ENCODE peak calls at places on chromosomes 7 and 10, in eight cellular contexts. O is neural progenitor cell; S is effector memory CD4-positive, alpha-beta T cell; Y is Panc1; H is lower leg skin; N is left ventricle myocardium inferior; X is A549; W is thoracic aorta. D is an unnamed sample.

GRCh38 chr7:82624337-82624736 is 180.8 kb upstream of the CACNA2D1 start:
- DNase-seq in X (no peak), S (no peak), N (no peak), W (no peak), O (no peak), Y (no peak), H (no peak), D (no peak)

GRCh38 chr7:153193144-153193595 is 433.6 kb downstream of the ACTR3B start:
- DNase-seq in X (peak), Y (no peak), H (no peak), S (no peak), W (no peak), N (no peak), O (peak), D (no peak)

GRCh38 chr10:23693895-23694294 is 255.0 kb downstream of the OTUD1 start:
- DNase-seq in S (no peak), N (no peak), Y (no peak), H (no peak), W (no peak), X (no peak), O (peak), D (no peak)

GRCh38 chr7:108034586-108034985 is 31.6 kb upstream of the LAMB1 start:
- DNase-seq in X (no peak), O (no peak), Y (no peak), S (no peak), N (no peak), W (no peak), H (no peak), D (no peak)

GRCh38 chr10:120474956-120475355 is 17.9 kb downstream of the PLPP4 start:
- DNase-seq in W (no peak), X (no peak), N (no peak), O (no peak), Y (no peak), S (no peak), H (no peak), D (no peak)

GRCh38 chr10:49606981-49607535 is 3.1 kb upstream of the SLC18A3 start:
- DNase-seq in O (peak), N (peak), S (peak), W (no peak), Y (no peak), H (peak), X (peak), D (peak)

GRCh38 chr7:66187894-66188293 is 17.2 kb upstream of the TPST1 start:
- DNase-seq in S (no peak), X (no peak), W (no peak), H (peak), Y (no peak), O (no peak), N (peak), D (no peak)

GRCh38 chr10:80136134-80136571 is 3.6 kb downstream of the PLAC9 start:
- DNase-seq in Y (no peak), W (peak), X (no peak), H (peak), O (no peak), S (no peak), N (peak), D (peak)

GRCh38 chr7:92402920-92403759 is 44.1 kb upstream of the GATAD1 start:
- DNase-seq in N (no peak), O (peak), H (no peak), X (no peak), W (no peak), Y (no peak), S (no peak), D (no peak)

GRCh38 chr10:131354380-131354779 is 42.9 kb upstream of the TCERG1L start:
- DNase-seq in O (peak), X (no peak), H (no peak), W (no peak), S (no peak), N (no peak), Y (no peak), D (no peak)

GRCh38 chr10:62733654-62734293 is 70.7 kb upstream of the ADO start:
- DNase-seq in X (no peak), O (no peak), N (peak), S (peak), Y (no peak), W (no peak), H (no peak), D (no peak)

GRCh38 chr7:77794000-77794399 is 4.2 kb downstream of the TMEM60 start:
- DNase-seq in Y (no peak), X (no peak), W (no peak), S (no peak), N (no peak), O (no peak), H (no peak), D (no peak)

GRCh38 chr10:102917314-102917961 is 656 bp upstream of the CNNM2 start:
- DNase-seq in X (peak), S (peak), N (peak), H (peak), Y (peak), O (peak), W (no peak), D (peak)

GRCh38 chr7:91046322-91047088 is 217.7 kb upstream of the FZD1 start:
- DNase-seq in Y (no peak), X (no peak), W (no peak), H (no peak), S (no peak), N (no peak), O (no peak), D (no peak)

GRCh38 chr10:107978455-107978854 is 813.9 kb upstream of the SORCS1 start:
- DNase-seq in H (no peak), S (no peak), N (no peak), W (no peak), X (no peak), O (no peak), Y (no peak), D (no peak)

GRCh38 chr10:93095225-93095624 is 21.5 kb downstream of the CYP26A1 start:
- DNase-seq in S (no peak), H (no peak), W (no peak), O (peak), X (no peak), Y (no peak), N (no peak), D (no peak)

GRCh38 chr10:6612371-6612770 is 32.3 kb upstream of the PRKCQ start:
- DNase-seq in W (no peak), H (no peak), N (no peak), S (no peak), X (no peak), O (no peak), Y (no peak), D (no peak)
- H3K4me3 ChIP-seq in W (no peak), H (no peak), N (no peak), S (no peak), X (no peak), O (no peak), Y (no peak), D (no peak)

GRCh38 chr7:150341263-150342118 is at the start of gene RARRES2:
- DNase-seq in O (peak), S (no peak), H (no peak), N (peak), X (no peak), W (no peak), Y (no peak), D (peak)
- H3K4me3 ChIP-seq in O (peak), S (no peak), H (peak), N (peak), X (no peak), W (peak), Y (no peak), D (peak)

GRCh38 chr10:30990351-30990750 is 41.3 kb downstream of the ZNF438 start:
- DNase-seq in X (no peak), Y (no peak), N (no peak), O (no peak), S (no peak), H (no peak), W (no peak), D (no peak)
- H3K4me3 ChIP-seq in X (no peak), Y (no peak), N (no peak), O (no peak), S (no peak), H (no peak), W (no peak), D (no peak)

DNA sequence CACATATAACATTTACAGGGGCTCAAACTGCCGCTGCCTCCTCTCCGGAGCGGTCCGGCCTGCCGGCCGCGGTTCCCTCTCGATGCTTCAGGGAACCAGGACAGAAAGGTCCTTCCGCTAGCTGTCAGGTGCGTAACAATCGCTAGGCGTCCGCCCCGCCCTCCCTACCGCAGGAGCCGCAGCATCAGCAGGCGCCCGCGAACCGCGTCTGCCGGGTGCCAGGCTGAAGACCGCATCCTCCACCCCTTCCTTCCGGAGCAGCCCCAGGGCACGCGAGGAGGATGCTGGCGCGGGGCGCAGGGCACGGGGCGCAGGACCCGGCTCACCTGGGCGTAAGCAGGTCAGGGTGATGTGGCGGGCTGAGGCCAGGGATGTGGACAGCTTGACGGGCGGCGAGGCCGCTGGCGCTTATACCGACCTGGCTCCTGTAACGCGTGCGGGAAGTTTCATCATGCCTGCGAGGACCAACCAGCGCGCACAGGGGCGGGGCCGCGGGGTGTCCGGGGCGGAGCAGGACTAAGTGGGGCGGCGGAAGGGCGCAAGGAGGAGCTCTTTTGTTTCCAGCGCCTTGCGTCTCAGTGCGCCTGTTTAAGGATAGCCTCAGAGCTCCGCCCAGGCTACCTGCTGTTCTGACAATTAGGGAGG is at the start of gene ASNS:
- DNase-seq in X (peak), Y (peak), N (peak), H (peak), O (peak), S (peak), W (peak), D (peak)
- H3K4me3 ChIP-seq in X (peak), Y (peak), N (peak), H (peak), O (peak), S (peak), W (peak), D (peak)

GRCh38 chr7:38907066-38907465 is 1.9 kb downstream of the VPS41 start:
- DNase-seq in S (no peak), X (no peak), H (no peak), W (no peak), Y (no peak), O (no peak), N (no peak), D (no peak)
- H3K4me3 ChIP-seq in S (no peak), X (no peak), H (no peak), W (no peak), Y (no peak), O (no peak), N (no peak), D (no peak)